ENCODE peak calls at places on chromosomes 1 and 21, in five cellular contexts. U is activated T-cell treated with anti-CD3 and anti-CD28 coated beads for 1 hour, R is mesothelial cell of epicardium, K is fibroblast of the conjunctiva, F is myocyte. T is an unnamed sample.

GRCh38 chr1:151371340-151371739 is 1.2 kb downstream of the SELENBP1 start:
- DNase-seq in F (peak; percentile 32), K (peak; percentile 31), R (no peak), U (no peak), T (no peak)

GRCh38 chr1:228511539-228512445 is 24.6 kb downstream of the RNF187 start:
- DNase-seq in R (no peak), K (no peak), F (no peak), U (no peak), T (no peak)

GRCh38 chr1:153485880-153486279 is 25.4 kb upstream of the S100A7 start:
- DNase-seq in F (no peak), K (no peak), R (no peak), U (no peak), T (no peak)

GRCh38 chr1:94324168-94324544 is 86.8 kb upstream of the ARHGAP29 start:
- DNase-seq in R (no peak), K (no peak), F (no peak), U (no peak), T (peak; percentile 23)

GRCh38 chr1:93200714-93201113 is 20.2 kb downstream of the CCDC18 start:
- DNase-seq in K (no peak), U (no peak), R (no peak), F (no peak), T (no peak)

GRCh38 chr1:41537788-41538351 is 53.4 kb upstream of the EDN2 start:
- DNase-seq in K (peak; percentile 56), F (peak; percentile 80), U (no peak), R (no peak), T (no peak)

GRCh38 chr1:30250338-30251022 is 472.9 kb downstream of the MATN1 start:
- DNase-seq in U (no peak), R (no peak), F (no peak), K (no peak), T (no peak)

GRCh38 chr1:43622471-43622870 is 27.5 kb upstream of the KDM4A start:
- DNase-seq in U (no peak), F (peak; percentile 68), K (peak; percentile 43), R (no peak), T (no peak)

GRCh38 chr1:12075195-12076114 is 12.4 kb downstream of the TNFRSF8 start:
- DNase-seq in K (no peak), U (no peak), R (no peak), F (peak; percentile 89), T (peak; percentile 74)

GRCh38 chr1:205531191-205532025 is 26.9 kb downstream of the CDK18 start:
- DNase-seq in F (no peak), U (no peak), K (no peak), R (no peak), T (no peak)

GRCh38 chr21:20998456-20998789 is 214 bp downstream of the NCAM2 start:
- DNase-seq in F (no peak), U (no peak), K (no peak), R (no peak), T (no peak)

GRCh38 chr1:212234431-212235298 is 50.5 kb upstream of the PPP2R5A start:
- DNase-seq in F (peak; percentile 96), K (peak; percentile 90), U (no peak), R (no peak), T (peak; percentile 93)

GRCh38 chr1:33163621-33164071 is 18.2 kb downstream of the TRIM62 start:
- DNase-seq in R (no peak), F (no peak), U (no peak), K (no peak), T (no peak)

GRCh38 chr21:44489962-44490361 is 34.7 kb downstream of the LRRC3 start:
- DNase-seq in U (no peak), F (no peak), K (no peak), R (no peak), T (no peak)

GRCh38 chr21:43188181-43188580 is 19.4 kb downstream of the CRYAA start:
- DNase-seq in K (no peak), F (no peak), R (no peak), U (no peak), T (no peak)

GRCh38 chr21:38712076-38712475 is 93.7 kb upstream of the ETS2 start:
- DNase-seq in U (no peak), F (peak; percentile 42), R (no peak), K (peak; percentile 48), T (peak; percentile 71)

GRCh38 chr1:224489585-224490365 is 55.2 kb upstream of the WDR26 start:
- DNase-seq in U (no peak), R (no peak), K (no peak), F (peak; percentile 62), T (no peak)

GRCh38 chr1:214332950-214333798 is 52.2 kb downstream of the SMYD2 start:
- DNase-seq in K (peak; percentile 40), R (peak; percentile 35), U (peak; percentile 19), F (peak; percentile 72), T (peak; percentile 39)

GRCh38 chr1:153877112-153877511 is 45.7 kb downstream of the GATAD2B start:
- DNase-seq in U (no peak), F (no peak), K (no peak), R (no peak), T (no peak)

GRCh38 chr1:53589043-53589887 is 130.1 kb downstream of the DMRTB1 start:
- DNase-seq in K (no peak), F (no peak), U (no peak), R (no peak), T (no peak)

GRCh38 chr1:207752456-207753132 is 740 bp downstream of the CD46 start:
- DNase-seq in R (no peak), K (no peak), U (no peak), F (peak; percentile 30), T (peak; percentile 50)

GRCh38 chr1:26327956-26328362 is 10.2 kb downstream of the CD52 start:
- DNase-seq in K (no peak), R (no peak), U (no peak), F (no peak), T (peak; percentile 46)

GRCh38 chr1:206907304-206907991 is 10.2 kb downstream of the IL24 start:
- DNase-seq in U (no peak), R (no peak), F (no peak), K (no peak), T (no peak)

GRCh38 chr1:184635347-184636155 is 119.1 kb downstream of the EDEM3 start:
- DNase-seq in F (no peak), R (no peak), K (no peak), U (no peak), T (no peak)

GRCh38 chr1:222815367-222815765 is 527 bp downstream of the DISP1 start:
- DNase-seq in F (no peak), K (no peak), U (peak; percentile 41), R (no peak), T (peak; percentile 66)

GRCh38 chr1:184827600-184828368 is 73.1 kb upstream of the EDEM3 start:
- DNase-seq in F (peak; percentile 60), K (peak; percentile 75), U (no peak), R (no peak), T (no peak)

GRCh38 chr1:199029855-199030254 is 391.0 kb downstream of the PTPRC start:
- DNase-seq in U (no peak), K (no peak), F (peak; percentile 4), R (no peak), T (no peak)

GRCh38 chr1:6588128-6588892 is 8.5 kb downstream of the ZBTB48 start:
- DNase-seq in R (no peak), K (no peak), U (no peak), F (no peak), T (no peak)